ENCODE peak calls at places on chromosomes 1 and 21, in five cellular contexts. Q is CD8-positive, alpha-beta memory T cell; U is lung; L is esophagus muscularis mucosa; T is fibroblast of lung. P is an unnamed sample.

GRCh38 chr1:180150982-180151381 is 3.7 kb upstream of the QSOX1 start:
- DNase-seq in Q (no peak), U (no peak), L (no peak), T (peak; percentile 52), P (no peak)

GRCh38 chr1:66476774-66477173 is 57.2 kb upstream of the SGIP1 start:
- DNase-seq in Q (no peak), U (no peak), L (no peak), T (no peak), P (no peak)

GRCh38 chr21:20253261-20253660 is 744.9 kb upstream of the NCAM2 start:
- DNase-seq in Q (no peak), U (no peak), L (no peak), T (no peak), P (no peak)

GRCh38 chr1:61424382-61424781 is 300.6 kb downstream of the TM2D1 start:
- DNase-seq in Q (no peak), U (no peak), L (peak; percentile 42), T (no peak), P (peak; percentile 45)

GRCh38 chr1:64519921-64520320 is 50.0 kb downstream of the CACHD1 start:
- DNase-seq in Q (no peak), U (no peak), L (no peak), T (no peak), P (no peak)

GRCh38 chr1:191065771-191066170 is 588.1 kb upstream of the BRINP3 start:
- DNase-seq in Q (no peak), U (no peak), L (no peak), T (no peak), P (no peak)

GRCh38 chr1:179079113-179079761 is 2.6 kb upstream of the TOR3A start:
- DNase-seq in Q (peak; percentile 59), U (peak; percentile 54), L (no peak), T (peak; percentile 85), P (no peak)

GRCh38 chr1:99648107-99648506 is 2.2 kb downstream of the PALMD start:
- DNase-seq in Q (no peak), U (peak; percentile 38), L (no peak), T (no peak), P (no peak)

GRCh38 chr21:33289199-33289819 is 23.1 kb downstream of the IL10RB start:
- DNase-seq in Q (no peak), U (no peak), L (no peak), T (no peak), P (no peak)

GRCh38 chr21:39611547-39612190 is 1.1 kb upstream of the B3GALT5 start:
- DNase-seq in Q (no peak), U (no peak), L (peak; percentile 53), T (no peak), P (no peak)

GRCh38 chr21:42653492-42654061 is at the start of gene PDE9A:
- DNase-seq in Q (no peak), U (no peak), L (no peak), T (no peak), P (no peak)

GRCh38 chr1:172906778-172907592 is 143.8 kb downstream of the TNFSF18 start:
- DNase-seq in Q (peak; percentile 18), U (no peak), L (no peak), T (peak; percentile 76), P (peak; percentile 76)

GRCh38 chr1:5688479-5689077 is 303.6 kb downstream of the NPHP4 start:
- DNase-seq in Q (no peak), U (no peak), L (no peak), T (no peak), P (peak; percentile 50)

GRCh38 chr1:85214654-85215053 is 13.8 kb upstream of the SYDE2 start:
- DNase-seq in Q (no peak), U (no peak), L (no peak), T (no peak), P (no peak)

GRCh38 chr21:30552782-30553181 is 8.3 kb downstream of the KRTAP19-7 start:
- DNase-seq in Q (no peak), U (no peak), L (no peak), T (no peak), P (no peak)

GRCh38 chr1:105172803-105173202 is 1423.1 kb downstream of the AMY1C start:
- DNase-seq in Q (no peak), U (no peak), L (no peak), T (no peak), P (no peak)

GRCh38 chr1:29655145-29655544 is 418.8 kb downstream of the PTPRU start:
- DNase-seq in Q (no peak), U (no peak), L (peak; percentile 62), T (no peak), P (no peak)

GRCh38 chr1:208934933-208935332 is 648.6 kb upstream of the CAMK1G start:
- DNase-seq in Q (no peak), U (no peak), L (peak; percentile 39), T (no peak), P (peak; percentile 69)

GRCh38 chr1:154614887-154615286 is 6.9 kb upstream of the ADAR start:
- DNase-seq in Q (no peak), U (no peak), L (no peak), T (no peak), P (no peak)

GRCh38 chr1:177948336-177948972 is 21.4 kb downstream of the SEC16B start:
- DNase-seq in Q (no peak), U (peak; percentile 54), L (no peak), T (peak; percentile 78), P (no peak)

GRCh38 chr21:28227881-28228623 is 764.6 kb downstream of the LTN1 start:
- DNase-seq in Q (no peak), U (no peak), L (no peak), T (peak; percentile 38), P (no peak)

GRCh38 chr1:93615201-93616150 is 66.2 kb downstream of the BCAR3 start:
- DNase-seq in Q (no peak), U (no peak), L (no peak), T (peak; percentile 48), P (peak; percentile 29)

GRCh38 chr1:234541281-234541975 is 62.4 kb upstream of the TARBP1 start:
- DNase-seq in Q (no peak), U (no peak), L (no peak), T (peak; percentile 53), P (no peak)

GRCh38 chr1:167713330-167714081 is 8.3 kb upstream of the MPZL1 start:
- DNase-seq in Q (no peak), U (peak; percentile 32), L (no peak), T (peak; percentile 37), P (no peak)

GRCh38 chr1:117216718-117217117 is 6.0 kb upstream of the VTCN1 start:
- DNase-seq in Q (no peak), U (no peak), L (no peak), T (no peak), P (no peak)

GRCh38 chr1:175984057-175984812 is 222.9 kb downstream of the COP1 start:
- DNase-seq in Q (no peak), U (no peak), L (no peak), T (no peak), P (no peak)

GRCh38 chr1:241817331-241817792 is 30.6 kb upstream of the EXO1 start:
- DNase-seq in Q (no peak), U (no peak), L (no peak), T (peak; percentile 94), P (no peak)

GRCh38 chr1:114008352-114009041 is 29.2 kb downstream of the OLFML3 start:
- DNase-seq in Q (no peak), U (no peak), L (no peak), T (peak; percentile 8), P (no peak)

GRCh38 chr1:212685429-212685828 is 14.2 kb downstream of the BATF3 start:
- DNase-seq in Q (no peak), U (no peak), L (no peak), T (no peak), P (no peak)

GRCh38 chr1:50393522-50394120 is 29.6 kb downstream of the DMRTA2 start:
- DNase-seq in Q (no peak), U (no peak), L (no peak), T (no peak), P (no peak)
- H3K27ac ChIP-seq in Q (no peak overlapping the region), U (no peak overlapping the region), L (no peak overlapping the region), T (no peak overlapping the region), P (no peak overlapping the region)

GRCh38 chr1:246781212-246781611 is 57.0 kb downstream of the SCCPDH start:
- DNase-seq in Q (no peak), U (no peak), L (no peak), T (no peak), P (no peak)
- H3K27ac ChIP-seq in Q (no peak overlapping the region), U (no peak overlapping the region), L (no peak overlapping the region), T (peak overlapping the region; percentile 34), P (no peak overlapping the region)

GRCh38 chr1:43379476-43379875 is 10.1 kb downstream of the MED8 start:
- DNase-seq in Q (no peak), U (no peak), L (no peak), T (no peak), P (no peak)
- H3K27ac ChIP-seq in Q (no peak overlapping the region), U (no peak overlapping the region), L (no peak overlapping the region), T (no peak overlapping the region), P (no peak overlapping the region)

DNA sequence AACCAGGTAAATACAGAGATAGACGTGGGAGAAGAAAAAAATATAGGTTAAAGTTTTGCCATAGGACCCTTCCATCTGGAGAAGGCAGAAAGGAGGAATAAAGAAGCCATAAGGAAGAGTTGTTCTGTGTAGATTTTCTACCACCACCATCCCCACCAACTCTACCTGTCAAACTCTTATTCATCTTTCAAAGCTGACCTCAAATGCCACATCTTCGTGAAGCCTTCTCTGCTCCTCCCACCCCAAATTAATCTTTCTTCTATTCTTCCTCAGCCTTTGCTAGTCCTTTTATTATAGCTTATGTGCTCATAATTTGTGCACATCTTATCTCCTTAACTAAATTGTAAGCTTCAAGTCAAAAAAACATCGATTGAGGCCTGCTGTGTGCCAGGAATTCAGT is 1.3 kb upstream of the NECTIN4 start:
- DNase-seq in Q (no peak), U (no peak), L (no peak), T (no peak), P (no peak)
- H3K27ac ChIP-seq in Q (no peak overlapping the region), U (no peak overlapping the region), L (no peak overlapping the region), T (no peak overlapping the region), P (no peak overlapping the region)

DNA sequence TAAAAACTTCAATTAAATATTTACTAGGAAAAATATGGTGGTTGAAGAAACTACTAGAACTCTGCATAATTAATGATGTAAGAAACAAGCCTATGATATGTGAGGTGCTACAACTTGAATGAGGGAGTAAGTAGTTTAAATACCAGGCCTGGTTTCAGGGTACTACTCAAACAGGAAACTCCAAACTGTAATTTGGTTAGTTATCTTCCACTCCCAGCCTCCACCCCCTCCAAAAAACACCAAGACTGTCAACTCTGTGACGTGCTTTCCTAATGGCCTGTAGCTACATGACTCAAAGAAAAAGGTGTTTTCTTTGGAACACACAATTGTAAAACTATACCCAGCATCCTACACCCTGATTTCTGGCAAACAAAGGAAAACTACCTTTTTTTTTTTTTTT is 55.9 kb upstream of the RCC1 start:
- DNase-seq in Q (no peak), U (no peak), L (no peak), T (no peak), P (no peak)
- H3K27ac ChIP-seq in Q (no peak overlapping the region), U (no peak overlapping the region), L (no peak overlapping the region), T (no peak overlapping the region), P (peak overlapping the region; percentile 70)

GRCh38 chr1:6975371-6975770 is 190.1 kb downstream of the CAMTA1 start:
- DNase-seq in Q (no peak), U (no peak), L (no peak), T (no peak), P (no peak)

GRCh38 chr1:6981595-6981994 is 196.3 kb downstream of the CAMTA1 start:
- DNase-seq in Q (no peak), U (no peak), L (no peak), T (no peak), P (no peak)

GRCh38 chr1:6982443-6982842 is 197.2 kb downstream of the CAMTA1 start:
- DNase-seq in Q (no peak), U (no peak), L (no peak), T (no peak), P (no peak)

GRCh38 chr1:6975991-6976390 is 190.7 kb downstream of the CAMTA1 start:
- DNase-seq in Q (no peak), U (no peak), L (no peak), T (no peak), P (no peak)

GRCh38 chr1:6979003-6979577 is 193.8 kb downstream of the CAMTA1 start:
- DNase-seq in Q (no peak), U (no peak), L (no peak), T (no peak), P (no peak)
- H3K27ac ChIP-seq in Q (no peak overlapping the region), U (no peak overlapping the region), L (no peak overlapping the region), T (no peak overlapping the region), P (no peak overlapping the region)

P was measured in epithelial cell of prostate.